ENCODE peak calls at places on chromosomes 3 and 15, in six cellular contexts. H is lower lobe of right lung, M is NAMALWA, B is T-helper 9 cell, P is GM03348, E is spleen. Z is an unnamed sample.
A peak's percentile ranks its signal among the peaks of the same experiment; 100 is the strongest.

GRCh38 chr3:147493666-147494065 is 84.5 kb downstream of the ZIC1 start:
- DNase-seq in B (no peak), E (no peak), P (no peak), M (no peak), H (no peak), Z (no peak)

GRCh38 chr15:67130673-67131601 is 65.5 kb downstream of the SMAD3 start:
- DNase-seq in E (no peak), M (no peak), H (no peak), P (peak; percentile 68), B (no peak), Z (no peak)

GRCh38 chr3:129657261-129658046 is 51.0 kb upstream of the PLXND1 start:
- DNase-seq in M (no peak), P (no peak), H (no peak), E (no peak), B (no peak), Z (no peak)

GRCh38 chr15:92801412-92801773 is 98.7 kb upstream of the CHD2 start:
- DNase-seq in M (no peak), H (no peak), P (peak; percentile 74), B (no peak), E (peak; percentile 64), Z (no peak)

GRCh38 chr15:70243686-70244540 is 146.2 kb upstream of the TLE3 start:
- DNase-seq in P (no peak), M (no peak), E (peak; percentile 61), B (no peak), H (no peak), Z (no peak)

GRCh38 chr3:48466386-48467109 is 20.0 kb downstream of the ATRIP start:
- DNase-seq in E (peak; percentile 86), B (no peak), M (peak; percentile 23), P (no peak), H (peak; percentile 59), Z (no peak)

GRCh38 chr3:130849111-130849552 is 44.8 kb upstream of the ATP2C1 start:
- DNase-seq in B (no peak), M (peak; percentile 58), H (peak; percentile 48), P (no peak), E (no peak), Z (no peak)

GRCh38 chr3:3192481-3192764 is 12.9 kb upstream of the CRBN start:
- DNase-seq in E (no peak), B (no peak), H (no peak), M (no peak), P (no peak), Z (no peak)

GRCh38 chr15:91967935-91968605 is 114.6 kb downstream of the SLCO3A1 start:
- DNase-seq in H (no peak), M (no peak), P (no peak), E (no peak), B (no peak), Z (no peak)

GRCh38 chr3:172592898-172593669 is 69.9 kb upstream of the TNFSF10 start:
- DNase-seq in M (no peak), B (no peak), H (no peak), P (no peak), E (no peak), Z (no peak)

GRCh38 chr3:24360946-24361345 is 133.7 kb downstream of the THRB start:
- DNase-seq in H (no peak), E (no peak), B (no peak), P (no peak), M (no peak), Z (no peak)

GRCh38 chr15:46607103-46607502 is 972.3 kb downstream of the SQOR start:
- DNase-seq in P (no peak), M (no peak), E (no peak), B (no peak), H (no peak), Z (no peak)

GRCh38 chr3:6189384-6189783 is 671.5 kb upstream of the GRM7 start:
- DNase-seq in B (no peak), H (no peak), P (no peak), M (no peak), E (no peak), Z (no peak)

GRCh38 chr3:193148678-193149473 is 92.1 kb upstream of the PLAAT1 start:
- DNase-seq in E (no peak), P (peak; percentile 0), B (no peak), M (no peak), H (no peak), Z (no peak)

GRCh38 chr15:64775551-64776401 is at the start of gene RBPMS2:
- DNase-seq in M (no peak), P (peak; percentile 39), B (no peak), E (no peak), H (no peak), Z (no peak)

GRCh38 chr3:117630885-117631284 is 921.3 kb downstream of the TUSC7 start:
- DNase-seq in H (no peak), E (no peak), M (no peak), B (no peak), P (no peak), Z (no peak)

GRCh38 chr3:4824948-4825325 is 154.3 kb upstream of the BHLHE40 start:
- DNase-seq in E (no peak), P (peak; percentile 84), H (no peak), B (no peak), M (no peak), Z (no peak)

GRCh38 chr3:179852117-179852886 is 184.4 kb downstream of the PEX5L start:
- DNase-seq in B (no peak), M (peak; percentile 15), P (no peak), E (no peak), H (no peak), Z (no peak)

GRCh38 chr15:40449275-40449674 is 8.5 kb downstream of the BAHD1 start:
- DNase-seq in B (no peak), M (no peak), E (no peak), P (peak; percentile 42), H (no peak), Z (no peak)

GRCh38 chr15:75202251-75203016 is 752 bp downstream of the C15orf39 start:
- DNase-seq in P (peak; percentile 88), E (peak; percentile 97), H (peak; percentile 91), M (peak; percentile 93), B (peak; percentile 81), Z (no peak)

GRCh38 chr3:123388811-123389210 is 60.1 kb downstream of the ADCY5 start:
- DNase-seq in P (no peak), B (no peak), E (peak; percentile 56), H (no peak), M (no peak), Z (no peak)

GRCh38 chr3:40580494-40581091 is 55.8 kb downstream of the ZNF621 start:
- DNase-seq in B (peak; percentile 41), H (peak; percentile 55), M (peak; percentile 82), P (peak; percentile 81), E (peak; percentile 78), Z (peak; percentile 56)

GRCh38 chr3:191768421-191768820 is 307.5 kb downstream of the PYDC2 start:
- DNase-seq in E (no peak), P (no peak), B (no peak), H (no peak), M (peak; percentile 5), Z (no peak)

GRCh38 chr15:42457445-42458442 is 33.2 kb downstream of the ZNF106 start:
- DNase-seq in B (no peak), M (peak; percentile 93), H (peak; percentile 53), P (peak; percentile 90), E (no peak), Z (no peak)

GRCh38 chr15:58329781-58330467 is 101.9 kb upstream of the LIPC start:
- DNase-seq in B (no peak), E (no peak), M (no peak), H (peak; percentile 47), P (no peak), Z (no peak)

GRCh38 chr3:145849115-145849514 is 311.9 kb downstream of the PLOD2 start:
- DNase-seq in B (no peak), E (no peak), H (no peak), M (no peak), P (no peak), Z (no peak)

GRCh38 chr15:37824717-37825382 is 109.6 kb upstream of the TMCO5A start:
- DNase-seq in H (no peak), M (no peak), B (no peak), E (no peak), P (peak; percentile 85), Z (no peak)

GRCh38 chr15:98933376-98933775 is 74.2 kb downstream of the PGPEP1L start:
- DNase-seq in P (no peak), M (no peak), B (no peak), E (no peak), H (no peak), Z (no peak)

GRCh38 chr15:77083381-77084160 is 12.7 kb upstream of the TSPAN3 start:
- DNase-seq in M (peak; percentile 95), H (peak; percentile 90), B (peak; percentile 35), P (peak; percentile 77), E (peak; percentile 96), Z (peak; percentile 36)

GRCh38 chr3:13017361-13018038 is 55.7 kb downstream of the IQSEC1 start:
- DNase-seq in E (peak; percentile 76), P (no peak), H (peak; percentile 38), M (no peak), B (no peak), Z (no peak)

GRCh38 chr3:172877011-172877410 is 126.5 kb downstream of the ECT2 start:
- DNase-seq in M (no peak), E (no peak), P (no peak), H (no peak), B (no peak), Z (no peak)

GRCh38 chr15:52652984-52653383 is 26.2 kb downstream of the ATOSA start:
- DNase-seq in H (no peak), M (no peak), E (no peak), P (no peak), B (no peak), Z (no peak)

GRCh38 chr15:68352401-68353062 is 75.0 kb downstream of the FEM1B start:
- DNase-seq in E (peak; percentile 72), P (peak; percentile 88), M (peak; percentile 23), H (no peak), B (no peak), Z (no peak)

GRCh38 chr15:32898991-32899613 is 181.3 kb downstream of the GREM1 start:
- DNase-seq in B (no peak), E (peak; percentile 79), H (no peak), P (no peak), M (peak; percentile 5), Z (no peak)

GRCh38 chr3:196643201-196643749 is 3.8 kb downstream of the NRROS start:
- DNase-seq in H (peak; percentile 85), B (no peak), E (peak; percentile 94), P (no peak), M (peak; percentile 96), Z (no peak)

Z was measured in omental fat pad.